ENCODE peak calls at places on chromosomes 12 and 14, in five cellular contexts. One of them, this sample, is unnamed.

GRCh38 chr14:53019391-53019790 is 68.5 kb upstream of the FERMT2 start:
- DNase-seq in HEK293T: no peak
- DNase-seq in HepG2: no peak
- DNase-seq in GM12878: no peak
- DNase-seq in SK-N-SH: no peak
- DNase-seq in this sample: no peak

GRCh38 chr14:67517083-67517482 is 16.0 kb upstream of the PLEKHH1 start:
- DNase-seq in HEK293T: no peak
- DNase-seq in HepG2: no peak
- DNase-seq in GM12878: no peak
- DNase-seq in SK-N-SH: no peak
- DNase-seq in this sample: no peak

GRCh38 chr12:94457331-94457730 is 2.3 kb downstream of the CEP83 start:
- DNase-seq in HEK293T: no peak
- DNase-seq in HepG2: no peak
- DNase-seq in GM12878: no peak
- DNase-seq in SK-N-SH: no peak
- DNase-seq in this sample: no peak

GRCh38 chr14:99649219-99649618 is 4.3 kb downstream of the HHIPL1 start:
- DNase-seq in HEK293T: no peak
- DNase-seq in HepG2: no peak
- DNase-seq in GM12878: no peak
- DNase-seq in SK-N-SH: no peak
- DNase-seq in this sample: no peak

GRCh38 chr14:100103261-100104005 is 38.2 kb downstream of the EVL start:
- DNase-seq in HEK293T: no peak
- DNase-seq in HepG2: no peak
- DNase-seq in GM12878: no peak
- DNase-seq in SK-N-SH: no peak
- DNase-seq in this sample: no peak

GRCh38 chr14:77883479-77884238 is 83.8 kb downstream of the ADCK1 start:
- DNase-seq in HEK293T: no peak
- DNase-seq in HepG2: no peak
- DNase-seq in GM12878: no peak
- DNase-seq in SK-N-SH: no peak
- DNase-seq in this sample: no peak

GRCh38 chr14:105475916-105476845 is 1.6 kb downstream of the CRIP2 start:
- DNase-seq in HEK293T: no peak
- DNase-seq in HepG2: peak
- DNase-seq in GM12878: no peak
- DNase-seq in SK-N-SH: peak
- DNase-seq in this sample: no peak

GRCh38 chr12:14239350-14239934 is 126.0 kb upstream of the ATF7IP start:
- DNase-seq in HEK293T: no peak
- DNase-seq in HepG2: peak
- DNase-seq in GM12878: peak
- DNase-seq in SK-N-SH: peak
- DNase-seq in this sample: no peak

GRCh38 chr12:43208627-43209026 is 343.4 kb downstream of the ADAMTS20 start:
- DNase-seq in HEK293T: no peak
- DNase-seq in HepG2: peak
- DNase-seq in GM12878: no peak
- DNase-seq in SK-N-SH: no peak
- DNase-seq in this sample: no peak

GRCh38 chr14:87896393-87897380 is 96.3 kb downstream of the GALC start:
- DNase-seq in HEK293T: peak
- DNase-seq in HepG2: peak
- DNase-seq in GM12878: no peak
- DNase-seq in SK-N-SH: peak
- DNase-seq in this sample: peak

GRCh38 chr14:25753130-25753529 is 703.2 kb upstream of the STXBP6 start:
- DNase-seq in HEK293T: no peak
- DNase-seq in HepG2: no peak
- DNase-seq in GM12878: no peak
- DNase-seq in SK-N-SH: no peak
- DNase-seq in this sample: no peak

GRCh38 chr12:79555006-79555925 is 135.5 kb downstream of the PAWR start:
- DNase-seq in HEK293T: no peak
- DNase-seq in HepG2: peak
- DNase-seq in GM12878: no peak
- DNase-seq in SK-N-SH: peak
- DNase-seq in this sample: no peak

GRCh38 chr14:75044322-75044721 is 6.9 kb downstream of the MLH3 start:
- DNase-seq in HEK293T: no peak
- DNase-seq in HepG2: no peak
- DNase-seq in GM12878: no peak
- DNase-seq in SK-N-SH: no peak
- DNase-seq in this sample: no peak

GRCh38 chr14:76056128-76056527 is 70.6 kb downstream of the IFT43 start:
- DNase-seq in HEK293T: peak
- DNase-seq in HepG2: no peak
- DNase-seq in GM12878: no peak
- DNase-seq in SK-N-SH: no peak
- DNase-seq in this sample: peak

GRCh38 chr12:108371801-108372344 is 32.8 kb upstream of the CMKLR1 start:
- DNase-seq in HEK293T: no peak
- DNase-seq in HepG2: no peak
- DNase-seq in GM12878: no peak
- DNase-seq in SK-N-SH: no peak
- DNase-seq in this sample: no peak

GRCh38 chr14:70631948-70632347 is 9.8 kb upstream of the TTC9 start:
- DNase-seq in HEK293T: no peak
- DNase-seq in HepG2: no peak
- DNase-seq in GM12878: no peak
- DNase-seq in SK-N-SH: no peak
- DNase-seq in this sample: no peak

DNA sequence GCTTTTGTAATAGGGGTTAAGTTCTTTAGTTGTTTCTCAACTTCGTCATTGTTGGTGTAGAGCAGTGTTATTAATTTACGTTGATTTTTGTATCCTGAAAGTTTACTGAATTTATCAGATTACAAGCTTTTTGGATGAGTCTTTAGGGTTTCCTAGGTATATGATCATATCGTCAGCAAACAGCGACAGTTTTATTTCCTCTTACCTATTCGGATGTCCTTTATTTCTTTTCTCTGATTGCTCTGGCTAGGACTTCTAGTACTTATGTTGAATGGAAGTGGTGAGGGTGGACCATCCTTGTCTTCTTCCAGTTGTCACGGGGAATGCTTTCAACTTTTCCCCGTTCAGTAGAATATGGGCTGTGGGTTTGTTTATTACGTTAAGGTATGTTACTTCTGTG is 37.8 kb downstream of the AEBP2 start:
- DNase-seq in HEK293T: no peak
- DNase-seq in HepG2: no peak
- DNase-seq in GM12878: no peak
- DNase-seq in SK-N-SH: no peak
- DNase-seq in this sample: no peak
- TF ChIP-seq FOXM1 in HEK293T: no peak
- TF ChIP-seq FOXM1 in HepG2: no peak
- TF ChIP-seq FOXM1 in GM12878: no peak
- TF ChIP-seq FOXM1 in SK-N-SH: no peak
- TF ChIP-seq FOXM1 in this sample: no peak

GRCh38 chr12:65276923-65277322 is 1.6 kb upstream of the MSRB3 start:
- DNase-seq in HEK293T: no peak
- DNase-seq in HepG2: no peak
- DNase-seq in GM12878: no peak
- DNase-seq in SK-N-SH: no peak
- DNase-seq in this sample: no peak

GRCh38 chr12:65277994-65278575 is 398 bp upstream of the MSRB3 start:
- DNase-seq in HEK293T: no peak
- DNase-seq in HepG2: no peak
- DNase-seq in GM12878: no peak
- DNase-seq in SK-N-SH: no peak
- DNase-seq in this sample: no peak

GRCh38 chr12:65279387-65280112 is 1.1 kb downstream of the MSRB3 start:
- DNase-seq in HEK293T: no peak
- DNase-seq in HepG2: no peak
- DNase-seq in GM12878: no peak
- DNase-seq in SK-N-SH: no peak
- DNase-seq in this sample: no peak

GRCh38 chr12:65280306-65280705 is 1.8 kb downstream of the MSRB3 start:
- DNase-seq in HEK293T: no peak
- DNase-seq in HepG2: no peak
- DNase-seq in GM12878: no peak
- DNase-seq in SK-N-SH: no peak
- DNase-seq in this sample: no peak

DNA sequence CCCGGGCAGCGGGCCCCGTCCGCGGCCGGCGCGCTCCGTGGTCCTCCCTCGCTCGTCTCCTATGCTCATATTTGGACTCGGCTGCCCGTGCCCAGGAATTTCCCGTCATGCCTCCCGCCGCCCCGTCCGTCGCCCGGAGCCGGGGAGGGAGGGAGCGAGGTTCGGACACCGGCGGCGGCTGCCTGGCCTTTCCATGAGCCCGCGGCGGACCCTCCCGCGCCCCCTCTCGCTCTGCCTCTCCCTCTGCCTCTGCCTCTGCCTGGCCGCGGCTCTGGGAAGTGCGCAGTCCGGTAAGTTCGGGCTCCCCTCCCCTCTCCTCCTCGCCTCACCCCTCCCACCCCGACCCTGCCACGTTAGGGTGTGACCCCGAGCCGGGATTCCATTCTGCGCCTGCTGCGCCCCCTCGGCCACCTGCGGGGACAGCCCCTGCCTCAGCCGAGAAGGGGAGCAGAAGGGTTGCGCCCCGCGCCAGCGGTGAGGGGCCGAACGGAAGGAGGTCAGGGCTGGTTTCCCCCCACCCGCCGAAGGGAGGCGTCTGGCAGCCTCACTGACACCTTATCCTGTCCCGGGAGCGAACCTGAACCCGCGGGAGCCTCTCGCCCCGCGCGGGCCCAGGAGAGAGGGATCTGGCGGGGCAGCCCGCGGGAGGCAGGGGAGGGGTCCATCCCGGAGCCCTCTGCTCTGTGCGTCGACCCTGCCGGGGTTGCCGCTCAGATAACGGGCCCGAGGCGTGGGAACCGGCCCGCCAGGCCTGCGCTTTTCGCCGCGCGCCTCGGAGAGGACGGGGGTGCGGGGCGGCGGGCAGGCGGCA is at the start of gene MSRB3:
- DNase-seq in HEK293T: peak
- DNase-seq in HepG2: peak
- DNase-seq in GM12878: no peak
- DNase-seq in SK-N-SH: peak
- DNase-seq in this sample: peak
- TF ChIP-seq FOXM1 in HEK293T: no peak
- TF ChIP-seq FOXM1 in HepG2: no peak
- TF ChIP-seq FOXM1 in GM12878: no peak
- TF ChIP-seq FOXM1 in SK-N-SH: no peak
- TF ChIP-seq FOXM1 in this sample: no peak

DNA sequence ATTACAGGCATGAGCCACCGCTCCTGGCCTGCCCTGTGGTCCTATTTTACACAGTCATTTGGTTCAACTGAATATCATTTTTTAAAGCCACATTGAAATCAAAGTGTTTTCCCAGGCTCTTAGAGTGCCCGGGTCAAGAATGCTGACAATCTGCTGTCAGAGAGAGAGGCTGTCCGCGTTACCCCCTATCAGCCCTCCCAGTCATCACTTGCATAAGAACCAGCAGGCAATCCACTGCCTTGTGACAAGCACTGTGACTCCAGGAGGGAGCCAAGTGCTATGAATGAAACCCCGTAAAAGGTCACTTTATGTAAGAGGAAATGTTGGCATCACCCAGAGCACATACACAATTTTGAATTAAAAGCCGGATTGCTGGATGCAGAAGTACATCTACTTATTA is 13.5 kb downstream of the PHLDA1 start:
- DNase-seq in HEK293T: no peak
- DNase-seq in HepG2: peak
- DNase-seq in GM12878: no peak
- DNase-seq in SK-N-SH: no peak
- DNase-seq in this sample: no peak
- TF ChIP-seq FOXM1 in HEK293T: no peak
- TF ChIP-seq FOXM1 in HepG2: no peak
- TF ChIP-seq FOXM1 in GM12878: no peak
- TF ChIP-seq FOXM1 in SK-N-SH: no peak
- TF ChIP-seq FOXM1 in this sample: no peak

GRCh38 chr14:22977684-22978486 is 4.5 kb downstream of the AJUBA start:
- DNase-seq in HEK293T: no peak
- DNase-seq in HepG2: peak
- DNase-seq in GM12878: no peak
- DNase-seq in SK-N-SH: peak
- DNase-seq in this sample: peak
- TF ChIP-seq FOXM1 in HEK293T: no peak
- TF ChIP-seq FOXM1 in HepG2: no peak
- TF ChIP-seq FOXM1 in GM12878: no peak
- TF ChIP-seq FOXM1 in SK-N-SH: no peak
- TF ChIP-seq FOXM1 in this sample: no peak

GRCh38 chr14:104276435-104276834 is 138.0 kb downstream of the KIF26A start:
- DNase-seq in HEK293T: no peak
- DNase-seq in HepG2: no peak
- DNase-seq in GM12878: no peak
- DNase-seq in SK-N-SH: no peak
- DNase-seq in this sample: no peak
- TF ChIP-seq FOXM1 in HEK293T: no peak
- TF ChIP-seq FOXM1 in HepG2: no peak
- TF ChIP-seq FOXM1 in GM12878: no peak
- TF ChIP-seq FOXM1 in SK-N-SH: no peak
- TF ChIP-seq FOXM1 in this sample: no peak

This sample was measured in K562.